ENCODE peak calls at places on chromosomes 3 and 15, in nine cellular contexts. One of them, this sample, is unnamed.

GRCh38 chr3:27319847-27320526 is 49.2 kb downstream of the NEK10 start:
- DNase-seq in lower leg skin: no peak
- DNase-seq in skeletal muscle cell: no peak
- DNase-seq in dorsolateral prefrontal cortex: no peak
- DNase-seq in Caki2: no peak
- DNase-seq in RPMI8226: no peak
- DNase-seq in LoVo: no peak
- DNase-seq in pancreas: no peak
- DNase-seq in effector CD4-positive, alpha-beta T cell: no peak
- DNase-seq in this sample: no peak

GRCh38 chr3:194308635-194309213 is 42.4 kb downstream of the CPN2 start:
- DNase-seq in effector CD4-positive, alpha-beta T cell: no peak
- DNase-seq in lower leg skin: no peak
- DNase-seq in Caki2: peak; percentile 90
- DNase-seq in dorsolateral prefrontal cortex: no peak
- DNase-seq in RPMI8226: no peak
- DNase-seq in skeletal muscle cell: no peak
- DNase-seq in pancreas: peak; percentile 5
- DNase-seq in LoVo: no peak
- DNase-seq in this sample: no peak

GRCh38 chr15:70147778-70148177 is 50.1 kb upstream of the TLE3 start:
- DNase-seq in dorsolateral prefrontal cortex: no peak
- DNase-seq in LoVo: no peak
- DNase-seq in skeletal muscle cell: no peak
- DNase-seq in Caki2: no peak
- DNase-seq in pancreas: no peak
- DNase-seq in effector CD4-positive, alpha-beta T cell: no peak
- DNase-seq in RPMI8226: no peak
- DNase-seq in lower leg skin: no peak
- DNase-seq in this sample: no peak

GRCh38 chr3:141273700-141274410 is 42.2 kb downstream of the PXYLP1 start:
- DNase-seq in RPMI8226: no peak
- DNase-seq in LoVo: no peak
- DNase-seq in dorsolateral prefrontal cortex: no peak
- DNase-seq in Caki2: peak; percentile 42
- DNase-seq in pancreas: no peak
- DNase-seq in lower leg skin: no peak
- DNase-seq in skeletal muscle cell: no peak
- DNase-seq in effector CD4-positive, alpha-beta T cell: no peak
- DNase-seq in this sample: no peak

GRCh38 chr3:25456723-25457122 is 28.7 kb downstream of the RARB start:
- DNase-seq in effector CD4-positive, alpha-beta T cell: no peak
- DNase-seq in Caki2: no peak
- DNase-seq in pancreas: no peak
- DNase-seq in lower leg skin: no peak
- DNase-seq in dorsolateral prefrontal cortex: no peak
- DNase-seq in RPMI8226: no peak
- DNase-seq in LoVo: no peak
- DNase-seq in skeletal muscle cell: no peak
- DNase-seq in this sample: no peak

GRCh38 chr3:106261915-106262683 is 393.3 kb upstream of the CBLB start:
- DNase-seq in skeletal muscle cell: peak; percentile 44
- DNase-seq in dorsolateral prefrontal cortex: no peak
- DNase-seq in lower leg skin: no peak
- DNase-seq in pancreas: no peak
- DNase-seq in Caki2: peak; percentile 78
- DNase-seq in RPMI8226: no peak
- DNase-seq in effector CD4-positive, alpha-beta T cell: no peak
- DNase-seq in LoVo: no peak
- DNase-seq in this sample: no peak

GRCh38 chr15:90646662-90647305 is 70.4 kb upstream of the BLM start:
- DNase-seq in dorsolateral prefrontal cortex: no peak
- DNase-seq in Caki2: no peak
- DNase-seq in pancreas: no peak
- DNase-seq in skeletal muscle cell: no peak
- DNase-seq in LoVo: no peak
- DNase-seq in RPMI8226: no peak
- DNase-seq in lower leg skin: no peak
- DNase-seq in effector CD4-positive, alpha-beta T cell: no peak
- DNase-seq in this sample: no peak

GRCh38 chr15:65369651-65370050 is 8.2 kb downstream of the IGDCC3 start:
- DNase-seq in skeletal muscle cell: no peak
- DNase-seq in pancreas: no peak
- DNase-seq in LoVo: no peak
- DNase-seq in RPMI8226: no peak
- DNase-seq in Caki2: no peak
- DNase-seq in dorsolateral prefrontal cortex: peak; percentile 5
- DNase-seq in lower leg skin: no peak
- DNase-seq in effector CD4-positive, alpha-beta T cell: no peak
- DNase-seq in this sample: no peak

GRCh38 chr3:52093751-52094525 is 37.6 kb upstream of the DUSP7 start:
- DNase-seq in skeletal muscle cell: peak; percentile 16
- DNase-seq in Caki2: peak; percentile 81
- DNase-seq in pancreas: peak; percentile 48
- DNase-seq in dorsolateral prefrontal cortex: no peak
- DNase-seq in effector CD4-positive, alpha-beta T cell: no peak
- DNase-seq in lower leg skin: no peak
- DNase-seq in LoVo: no peak
- DNase-seq in RPMI8226: no peak
- DNase-seq in this sample: no peak

GRCh38 chr3:156425651-156426050 is 129.3 kb downstream of the SSR3 start:
- DNase-seq in pancreas: no peak
- DNase-seq in LoVo: no peak
- DNase-seq in lower leg skin: no peak
- DNase-seq in dorsolateral prefrontal cortex: no peak
- DNase-seq in RPMI8226: no peak
- DNase-seq in Caki2: no peak
- DNase-seq in effector CD4-positive, alpha-beta T cell: no peak
- DNase-seq in skeletal muscle cell: no peak
- DNase-seq in this sample: no peak

GRCh38 chr3:165820685-165821123 is 16.5 kb downstream of the BCHE start:
- DNase-seq in dorsolateral prefrontal cortex: no peak
- DNase-seq in effector CD4-positive, alpha-beta T cell: no peak
- DNase-seq in pancreas: no peak
- DNase-seq in lower leg skin: no peak
- DNase-seq in Caki2: no peak
- DNase-seq in LoVo: no peak
- DNase-seq in skeletal muscle cell: no peak
- DNase-seq in RPMI8226: no peak
- DNase-seq in this sample: no peak

GRCh38 chr3:45124379-45124778 is 21.8 kb downstream of the CDCP1 start:
- DNase-seq in lower leg skin: no peak
- DNase-seq in LoVo: peak; percentile 43
- DNase-seq in pancreas: no peak
- DNase-seq in Caki2: peak; percentile 74
- DNase-seq in dorsolateral prefrontal cortex: no peak
- DNase-seq in skeletal muscle cell: no peak
- DNase-seq in RPMI8226: no peak
- DNase-seq in effector CD4-positive, alpha-beta T cell: no peak
- DNase-seq in this sample: no peak

GRCh38 chr3:14143271-14143605 is 18.4 kb downstream of the TMEM43 start:
- DNase-seq in RPMI8226: no peak
- DNase-seq in LoVo: no peak
- DNase-seq in effector CD4-positive, alpha-beta T cell: no peak
- DNase-seq in lower leg skin: no peak
- DNase-seq in skeletal muscle cell: no peak
- DNase-seq in Caki2: no peak
- DNase-seq in dorsolateral prefrontal cortex: no peak
- DNase-seq in pancreas: no peak
- DNase-seq in this sample: no peak

GRCh38 chr15:51377038-51377761 is 35.7 kb downstream of the GLDN start:
- DNase-seq in Caki2: no peak
- DNase-seq in pancreas: no peak
- DNase-seq in lower leg skin: peak; percentile 79
- DNase-seq in dorsolateral prefrontal cortex: no peak
- DNase-seq in skeletal muscle cell: peak; percentile 53
- DNase-seq in RPMI8226: no peak
- DNase-seq in LoVo: no peak
- DNase-seq in effector CD4-positive, alpha-beta T cell: no peak
- DNase-seq in this sample: no peak

This sample was measured in NT2/D1.